ENCODE peak calls at places on chromosomes 3 and 15, in nine cellular contexts. U is activated effector memory CD4-positive, alpha-beta T cell treated with Interleukin-2 at 50 U/mL for 16 hours; G is heart left ventricle; B is AG09319; O is AG04449; A is stimulated activated CD8-positive, alpha-beta memory T cell treated with anti-CD3 and anti-CD28 coated beads, Interleukin-7, amount 100 ng/mL, for 1 hour; V is activated T-cell treated with anti-CD3 and anti-CD28 coated beads for 48 hours; Z is GF-D8; Q is stimulated activated CD4-positive, alpha-beta T cell treated with anti-CD3 and anti-CD28 coated beads, Interleukin-4, amount 100 ng/mL, for 24 hours. J is an unnamed sample.

GRCh38 chr15:68503791-68504720 is 72.1 kb upstream of the ITGA11 start:
- DNase-seq in U (no peak), G (no peak), B (no peak), O (no peak), A (no peak), V (no peak), Z (no peak), Q (no peak), J (peak; percentile 12)

GRCh38 chr3:143699351-143699750 is 148.9 kb downstream of the SLC9A9 start:
- DNase-seq in U (no peak), G (no peak), B (no peak), O (no peak), A (no peak), V (no peak), Z (no peak), Q (no peak), J (no peak)

GRCh38 chr3:71010731-71011455 is 572.6 kb downstream of the FOXP1 start:
- DNase-seq in U (peak; percentile 12), G (no peak), B (no peak), O (no peak), A (no peak), V (peak; percentile 61), Z (no peak), Q (peak; percentile 84), J (no peak)

GRCh38 chr3:148816971-148817519 is 10.6 kb upstream of the CPB1 start:
- DNase-seq in U (no peak), G (no peak), B (no peak), O (no peak), A (no peak), V (no peak), Z (no peak), Q (no peak), J (no peak)

GRCh38 chr15:77538011-77538410 is 94.7 kb downstream of the LINGO1 start:
- DNase-seq in U (no peak), G (no peak), B (no peak), O (no peak), A (no peak), V (no peak), Z (no peak), Q (no peak), J (no peak)

GRCh38 chr15:66850078-66850991 is 148.3 kb downstream of the SMAD6 start:
- DNase-seq in U (no peak), G (peak; percentile 72), B (no peak), O (no peak), A (no peak), V (no peak), Z (no peak), Q (no peak), J (no peak)

GRCh38 chr15:37134699-37135131 is 34.4 kb upstream of the MEIS2 start:
- DNase-seq in U (no peak), G (no peak), B (no peak), O (no peak), A (no peak), V (no peak), Z (no peak), Q (no peak), J (no peak)

GRCh38 chr15:89018235-89018634 is 70.0 kb upstream of the ABHD2 start:
- DNase-seq in U (no peak), G (peak; percentile 68), B (no peak), O (peak; percentile 44), A (no peak), V (no peak), Z (no peak), Q (no peak), J (no peak)

GRCh38 chr3:60636846-60637245 is 614.4 kb downstream of the FHIT start:
- DNase-seq in U (no peak), G (no peak), B (no peak), O (peak; percentile 16), A (no peak), V (no peak), Z (no peak), Q (no peak), J (no peak)

J was measured in upper lobe of left lung.